ENCODE peak calls at places on chromosomes 6 and 20, in ten cellular contexts. M is Calu3, X is astrocyte of the cerebellum, S is hepatocyte, C is heart left ventricle, L is bronchial epithelial cell, P is mesothelial cell of epicardium, Y is psoas muscle, D is left lung, J is brain microvascular endothelial cell. B is an unnamed sample.

GRCh38 chr6:31175961-31176360 is 5.5 kb upstream of the POU5F1 start:
- DNase-seq in M (no peak), X (no peak), S (no peak), C (no peak), L (no peak), P (no peak), Y (no peak), D (no peak), J (peak; percentile 32), B (no peak)

GRCh38 chr20:49475979-49476378 is 6.5 kb downstream of the KCNB1 start:
- DNase-seq in M (no peak), X (no peak), S (peak; percentile 46), C (no peak), L (no peak), P (no peak), Y (no peak), D (no peak), J (no peak), B (no peak)

GRCh38 chr20:43590036-43590391 is 723 bp upstream of the IFT52 start:
- DNase-seq in M (peak; percentile 29), X (no peak), S (no peak), C (no peak), L (no peak), P (no peak), Y (no peak), D (no peak), J (no peak), B (peak; percentile 10)

GRCh38 chr6:79257381-79258205 is 23.1 kb upstream of the HMGN3 start:
- DNase-seq in M (no peak), X (no peak), S (peak; percentile 20), C (no peak), L (peak; percentile 86), P (no peak), Y (no peak), D (no peak), J (peak; percentile 69), B (no peak)

GRCh38 chr6:44257007-44257752 is at the start of gene SLC35B2:
- DNase-seq in M (peak; percentile 91), X (no peak), S (peak; percentile 89), C (peak; percentile 71), L (no peak), P (no peak), Y (peak; percentile 86), D (peak; percentile 80), J (peak; percentile 47), B (peak; percentile 78)

GRCh38 chr6:162251257-162251656 is 476.3 kb downstream of the PRKN start:
- DNase-seq in M (no peak), X (no peak), S (peak; percentile 11), C (no peak), L (no peak), P (no peak), Y (no peak), D (no peak), J (peak; percentile 3), B (no peak)

GRCh38 chr20:10277616-10278015 is 59.0 kb downstream of the SNAP25 start:
- DNase-seq in M (no peak), X (no peak), S (no peak), C (no peak), L (no peak), P (no peak), Y (no peak), D (no peak), J (no peak), B (no peak)

GRCh38 chr20:56271974-56272373 is 23.4 kb downstream of the MC3R start:
- DNase-seq in M (no peak), X (no peak), S (no peak), C (no peak), L (no peak), P (no peak), Y (no peak), D (no peak), J (no peak), B (no peak)

GRCh38 chr6:52416629-52417151 is 3.5 kb upstream of the EFHC1 start:
- DNase-seq in M (peak; percentile 70), X (no peak), S (peak; percentile 67), C (no peak), L (peak; percentile 80), P (no peak), Y (no peak), D (no peak), J (peak; percentile 59), B (peak; percentile 39)

GRCh38 chr6:155883741-155884140 is 428.1 kb upstream of the NOX3 start:
- DNase-seq in M (no peak), X (peak; percentile 35), S (no peak), C (no peak), L (peak; percentile 1), P (no peak), Y (no peak), D (no peak), J (peak; percentile 3), B (no peak)

GRCh38 chr6:89944826-89945407 is 50.6 kb downstream of the GJA10 start:
- DNase-seq in M (no peak), X (no peak), S (no peak), C (no peak), L (peak; percentile 38), P (no peak), Y (no peak), D (no peak), J (no peak), B (no peak)

GRCh38 chr6:42963855-42964605 is 3.5 kb downstream of the GNMT start:
- DNase-seq in M (peak; percentile 62), X (no peak), S (peak; percentile 58), C (no peak), L (peak; percentile 33), P (no peak), Y (no peak), D (no peak), J (peak; percentile 40), B (peak; percentile 43)

GRCh38 chr6:138948028-138948427 is 40.0 kb downstream of the REPS1 start:
- DNase-seq in M (no peak), X (no peak), S (no peak), C (no peak), L (peak; percentile 48), P (no peak), Y (no peak), D (no peak), J (no peak), B (no peak)

GRCh38 chr6:138948780-138949179 is 39.3 kb downstream of the REPS1 start:
- DNase-seq in M (no peak), X (no peak), S (no peak), C (no peak), L (no peak), P (no peak), Y (no peak), D (no peak), J (no peak), B (no peak)

GRCh38 chr6:138944412-138944811 is 43.6 kb downstream of the REPS1 start:
- DNase-seq in M (peak; percentile 7), X (peak; percentile 23), S (no peak), C (no peak), L (peak; percentile 76), P (no peak), Y (no peak), D (no peak), J (peak; percentile 51), B (no peak)

GRCh38 chr6:138943089-138943625 is 44.9 kb downstream of the REPS1 start:
- DNase-seq in M (no peak), X (no peak), S (no peak), C (no peak), L (no peak), P (no peak), Y (no peak), D (no peak), J (no peak), B (no peak)

DNA sequence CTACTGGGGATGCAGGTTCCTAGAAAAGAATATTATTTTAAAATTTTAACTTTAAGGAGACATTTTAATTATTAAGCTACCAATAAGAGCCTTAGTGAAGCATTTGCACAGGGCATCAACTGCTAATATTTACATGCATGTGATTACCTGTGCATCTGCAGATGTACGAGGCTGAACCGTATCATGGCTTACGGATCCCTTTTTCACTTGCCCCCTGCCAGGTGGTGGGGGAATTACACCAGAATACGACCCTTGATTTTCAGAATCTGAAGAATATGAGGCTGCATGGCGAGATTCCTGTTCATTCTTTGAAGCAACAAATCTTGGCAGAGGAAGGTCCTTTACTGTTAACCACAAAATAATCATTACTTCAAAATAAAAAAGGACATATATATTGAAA is 42.7 kb downstream of the REPS1 start:
- DNase-seq in M (peak; percentile 4), X (no peak), S (no peak), C (no peak), L (no peak), P (no peak), Y (no peak), D (no peak), J (no peak), B (peak; percentile 7)
- TF ChIP-seq CTCF in M (no peak), X (peak; percentile 21), S (no peak), C (no peak), L (no peak), P (peak; percentile 44), Y (no peak), D (no peak), J (peak; percentile 36), B (peak; percentile 19)

GRCh38 chr6:83511901-83512681 is at the start of gene PRSS35:
- DNase-seq in M (peak; percentile 64), X (no peak), S (peak; percentile 82), C (peak; percentile 47), L (peak; percentile 28), P (peak; percentile 43), Y (peak; percentile 58), D (peak; percentile 57), J (peak; percentile 38), B (peak; percentile 81)
- TF ChIP-seq CTCF in M (peak; percentile 65), X (peak; percentile 84), S (peak; percentile 73), C (peak; percentile 41), L (peak; percentile 91), P (peak; percentile 42), Y (peak; percentile 41), D (peak; percentile 53), J (peak; percentile 95), B (peak; percentile 67)

DNA sequence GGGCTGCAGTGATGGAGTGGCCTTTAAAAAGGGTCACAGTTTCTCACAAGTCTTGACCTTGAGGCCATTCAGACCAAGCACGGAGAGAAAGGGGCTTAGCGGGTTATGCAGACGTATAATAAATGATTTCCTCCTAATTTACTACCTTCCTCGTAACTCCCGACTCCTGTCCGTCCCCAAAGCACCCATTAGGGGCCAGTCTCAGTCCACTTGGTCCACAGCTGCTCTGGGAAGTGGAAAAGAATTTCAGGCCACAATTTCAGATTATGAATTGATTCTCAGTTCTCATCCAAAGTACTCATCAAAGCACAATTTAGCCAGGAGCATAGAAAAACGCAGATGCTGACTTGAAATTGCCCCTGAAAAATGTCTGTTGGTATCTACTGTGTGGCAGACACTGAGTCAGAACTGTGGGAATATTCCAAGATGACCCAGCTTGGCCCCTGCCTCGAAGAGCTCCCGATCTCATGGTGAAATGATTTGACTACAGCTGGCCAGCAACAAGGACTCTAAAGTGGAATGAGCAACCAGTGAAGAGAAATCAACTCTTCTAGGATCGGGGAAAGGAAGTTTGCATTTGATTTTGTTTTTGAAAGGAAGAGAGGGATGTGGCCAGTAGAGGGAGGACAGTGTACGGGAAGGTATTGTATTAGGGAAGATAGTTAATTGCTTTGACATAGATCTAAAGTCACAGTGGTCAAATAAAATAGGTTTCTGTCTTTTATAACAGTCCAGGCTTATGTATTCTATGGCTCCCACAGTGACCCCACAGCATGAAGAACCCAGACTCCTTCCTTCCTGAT is 15.2 kb upstream of the STK35 start:
- DNase-seq in M (no peak), X (no peak), S (no peak), C (no peak), L (no peak), P (no peak), Y (no peak), D (no peak), J (no peak), B (no peak)
- TF ChIP-seq CTCF in M (no peak), X (no peak), S (no peak), C (peak; percentile 39), L (peak; percentile 4), P (no peak), Y (no peak), D (no peak), J (peak; percentile 35), B (no peak)

GRCh38 chr6:25307805-25308494 is 28.8 kb downstream of the CARMIL1 start:
- DNase-seq in M (no peak), X (no peak), S (no peak), C (no peak), L (no peak), P (no peak), Y (no peak), D (no peak), J (no peak), B (no peak)
- TF ChIP-seq CTCF in M (no peak), X (no peak), S (no peak), C (no peak), L (no peak), P (no peak), Y (no peak), D (no peak), J (no peak), B (no peak)